ENCODE peak calls at places on chromosomes 12 and 14, in nine cellular contexts. Z, A, H, J, E, O, I, U and R are unnamed samples.
A peak's percentile ranks its signal among the peaks of the same experiment; 100 is the strongest.

GRCh38 chr14:75279153-75279738 is 618 bp downstream of the FOS start:
- DNase-seq in J (peak; percentile 75), O (peak; percentile 87), H (peak; percentile 90), E (peak; percentile 68), U (peak; percentile 63), A (peak; percentile 59), Z (peak; percentile 80), I (no peak), R (peak; percentile 33)

GRCh38 chr12:125092872-125093680 is 27.8 kb downstream of the AACS start:
- DNase-seq in A (no peak), U (no peak), J (peak; percentile 70), O (no peak), E (peak; percentile 79), I (no peak), H (peak; percentile 61), Z (peak; percentile 59), R (no peak)

GRCh38 chr12:31326689-31327659 is 1.0 kb upstream of the SINHCAF start:
- DNase-seq in I (no peak), A (no peak), H (peak; percentile 43), O (no peak), E (peak; percentile 27), J (no peak), Z (no peak), U (no peak), R (no peak)

GRCh38 chr14:25009891-25010290 is 40.1 kb downstream of the STXBP6 start:
- DNase-seq in O (no peak), H (no peak), E (no peak), U (no peak), A (no peak), Z (no peak), I (no peak), J (no peak), R (no peak)

GRCh38 chr14:38870437-38870836 is 232.6 kb downstream of the SEC23A start:
- DNase-seq in U (no peak), A (no peak), E (no peak), I (no peak), Z (no peak), H (no peak), J (no peak), O (no peak), R (no peak)

GRCh38 chr14:68504861-68505260 is 288.0 kb downstream of the ZFP36L1 start:
- DNase-seq in A (no peak), U (no peak), Z (no peak), I (no peak), E (no peak), O (no peak), H (no peak), J (no peak), R (no peak)

GRCh38 chr12:59046763-59047534 is 126.6 kb upstream of the LRIG3 start:
- DNase-seq in J (no peak), H (no peak), E (peak; percentile 39), A (no peak), O (no peak), Z (no peak), I (no peak), U (no peak), R (no peak)

GRCh38 chr12:60689137-60689536 is 1093.3 kb downstream of the SLC16A7 start:
- DNase-seq in Z (no peak), O (no peak), J (no peak), E (no peak), A (no peak), U (no peak), H (no peak), I (no peak), R (no peak)

GRCh38 chr12:121787063-121787774 is 6.3 kb downstream of the RHOF start:
- DNase-seq in E (no peak), Z (no peak), J (no peak), A (no peak), I (no peak), U (no peak), O (no peak), H (no peak), R (no peak)

GRCh38 chr12:112107728-112108447 is 695 bp downstream of the NAA25 start:
- DNase-seq in J (peak; percentile 52), I (no peak), U (peak; percentile 64), E (no peak), O (no peak), Z (no peak), H (no peak), A (no peak), R (no peak)

DNA sequence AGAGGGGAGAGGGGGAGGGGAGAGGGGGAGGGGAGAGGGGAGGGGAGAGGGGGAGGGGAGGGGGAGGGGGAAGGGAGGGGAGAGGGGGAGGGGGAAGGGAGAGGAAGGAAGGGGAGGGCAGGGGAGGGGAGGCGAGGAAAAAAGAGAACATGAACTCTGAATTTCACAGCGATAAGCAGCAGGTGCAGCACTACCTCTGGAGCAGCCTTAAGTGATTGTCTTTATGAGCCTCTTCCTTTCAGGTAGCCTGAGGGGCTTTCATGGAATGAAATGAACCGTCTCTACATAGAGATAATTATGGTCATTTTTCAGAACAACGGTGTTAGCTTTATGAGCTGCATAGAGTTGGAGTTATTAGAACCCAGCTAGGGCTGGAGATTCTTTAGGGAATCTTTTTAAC is 18.1 kb upstream of the PTCSC3 start:
- DNase-seq in Z (no peak), E (no peak), A (no peak), J (no peak), I (no peak), U (no peak), O (no peak), H (no peak), R (no peak)
- H3K27ac ChIP-seq in Z (no peak overlapping the region), E (no peak overlapping the region), A (no peak overlapping the region), J (no peak overlapping the region), I (no peak overlapping the region), U (no peak overlapping the region), O (no peak overlapping the region), H (no peak overlapping the region), R (no peak overlapping the region)

GRCh38 chr12:62860501-62861156 is 74.3 kb downstream of the PPM1H start:
- DNase-seq in I (no peak), Z (no peak), J (no peak), U (no peak), O (no peak), H (peak; percentile 26), E (no peak), A (no peak), R (no peak)
- H3K27ac ChIP-seq in I (no peak overlapping the region), Z (peak overlapping the region; percentile 67), J (no peak overlapping the region), U (peak overlapping the region; percentile 29), O (no peak overlapping the region), H (no peak overlapping the region), E (no peak overlapping the region), A (no peak overlapping the region), R (no peak overlapping the region)

GRCh38 chr14:104786726-104787675 is 8.5 kb downstream of the AKT1 start:
- DNase-seq in O (no peak), J (no peak), E (no peak), A (no peak), H (no peak), U (no peak), I (no peak), Z (no peak), R (no peak)
- H3K27ac ChIP-seq in O (no peak overlapping the region), J (no peak overlapping the region), E (no peak overlapping the region), A (no peak overlapping the region), H (no peak overlapping the region), U (no peak overlapping the region), I (no peak overlapping the region), Z (peak overlapping the region; percentile 27), R (no peak overlapping the region)

GRCh38 chr14:45199246-45199645 is 53.8 kb downstream of the MIS18BP1 start:
- DNase-seq in J (no peak), U (no peak), I (no peak), H (peak; percentile 26), Z (no peak), O (no peak), E (no peak), A (no peak), R (no peak)
- H3K27ac ChIP-seq in J (no peak overlapping the region), U (no peak overlapping the region), I (no peak overlapping the region), H (peak overlapping the region; percentile 8), Z (no peak overlapping the region), O (no peak overlapping the region), E (no peak overlapping the region), A (no peak overlapping the region), R (no peak overlapping the region)

DNA sequence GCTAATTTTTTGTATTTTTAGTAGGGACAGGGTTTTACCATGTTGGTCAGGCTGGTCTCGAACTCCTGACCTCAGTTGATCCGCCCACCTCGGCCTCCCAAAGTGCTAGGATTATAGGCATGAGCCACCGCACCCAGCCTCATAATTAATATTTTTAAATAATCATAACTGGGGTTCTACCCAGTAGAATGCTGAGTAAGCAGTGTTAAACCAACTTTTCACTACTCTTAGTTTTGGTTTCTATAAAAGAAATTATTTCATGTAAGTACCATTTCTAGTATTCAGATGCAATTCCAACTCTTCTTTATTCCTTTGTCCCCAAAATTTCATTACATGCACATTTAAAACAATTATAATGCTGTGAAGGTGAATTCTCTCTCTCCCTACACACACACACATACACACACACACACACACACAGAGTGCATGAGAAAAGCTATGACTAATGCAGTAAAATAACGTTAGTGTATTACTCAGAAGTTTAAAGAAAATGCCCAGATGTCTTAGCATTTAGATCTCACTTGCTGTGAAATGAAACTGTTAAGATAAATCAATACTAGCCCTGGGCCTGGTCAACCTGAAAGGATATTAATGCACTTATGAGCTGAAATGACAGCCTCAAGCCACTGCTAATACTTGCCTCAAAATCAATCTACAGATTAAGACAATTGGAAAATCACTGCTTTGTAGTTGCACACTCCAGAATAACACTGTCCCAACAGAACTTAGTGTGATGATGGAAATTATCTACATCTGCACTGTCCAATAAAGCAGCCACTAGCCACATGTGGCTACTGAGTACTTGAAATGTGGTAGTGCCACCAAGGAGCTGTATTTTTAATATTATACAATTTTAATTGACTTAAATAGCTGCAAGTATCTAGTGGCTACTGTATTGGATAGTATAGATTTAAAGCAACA is 36.0 kb downstream of the PTPN21 start:
- DNase-seq in H (peak; percentile 81), I (no peak), E (no peak), A (no peak), Z (no peak), U (no peak), J (no peak), O (no peak), R (no peak)
- H3K27ac ChIP-seq in H (no peak overlapping the region), I (no peak overlapping the region), E (no peak overlapping the region), A (no peak overlapping the region), Z (no peak overlapping the region), U (no peak overlapping the region), J (no peak overlapping the region), O (no peak overlapping the region), R (no peak overlapping the region)